ENCODE peak calls at places on chromosomes 16 and 17, in nine cellular contexts. One of them, this sample, is unnamed.

GRCh38 chr16:31874354-31875111 is 926 bp downstream of the ZNF267 start:
- DNase-seq in kidney: no peak
- DNase-seq in ovary: no peak
- DNase-seq in CD8-positive, alpha-beta T cell: no peak
- DNase-seq in colonic mucosa: peak
- DNase-seq in heart left ventricle: no peak
- DNase-seq in mucosa of descending colon: peak
- DNase-seq in fibroblast of lung: peak
- DNase-seq in neural progenitor cell: peak
- DNase-seq in this sample: peak

GRCh38 chr17:7552621-7553051 is 3.8 kb downstream of the TNFSF12 start:
- DNase-seq in neural progenitor cell: no peak
- DNase-seq in mucosa of descending colon: peak
- DNase-seq in colonic mucosa: no peak
- DNase-seq in ovary: no peak
- DNase-seq in kidney: no peak
- DNase-seq in heart left ventricle: no peak
- DNase-seq in fibroblast of lung: no peak
- DNase-seq in CD8-positive, alpha-beta T cell: no peak
- DNase-seq in this sample: no peak

GRCh38 chr17:18038149-18038850 is 668 bp downstream of the ATPAF2 start:
- DNase-seq in neural progenitor cell: no peak
- DNase-seq in colonic mucosa: no peak
- DNase-seq in CD8-positive, alpha-beta T cell: no peak
- DNase-seq in ovary: no peak
- DNase-seq in mucosa of descending colon: no peak
- DNase-seq in fibroblast of lung: no peak
- DNase-seq in heart left ventricle: no peak
- DNase-seq in kidney: no peak
- DNase-seq in this sample: no peak

GRCh38 chr17:44934745-44935105 is 12.8 kb downstream of the KIF18B start:
- DNase-seq in neural progenitor cell: no peak
- DNase-seq in colonic mucosa: no peak
- DNase-seq in CD8-positive, alpha-beta T cell: no peak
- DNase-seq in ovary: no peak
- DNase-seq in mucosa of descending colon: no peak
- DNase-seq in kidney: peak
- DNase-seq in heart left ventricle: no peak
- DNase-seq in fibroblast of lung: no peak
- DNase-seq in this sample: no peak

GRCh38 chr16:12819126-12820117 is 15.7 kb upstream of the CPPED1 start:
- DNase-seq in CD8-positive, alpha-beta T cell: peak
- DNase-seq in kidney: peak
- DNase-seq in colonic mucosa: peak
- DNase-seq in ovary: no peak
- DNase-seq in fibroblast of lung: peak
- DNase-seq in heart left ventricle: peak
- DNase-seq in neural progenitor cell: peak
- DNase-seq in mucosa of descending colon: peak
- DNase-seq in this sample: no peak

GRCh38 chr16:24996731-24997130 is 18.4 kb downstream of the ARHGAP17 start:
- DNase-seq in CD8-positive, alpha-beta T cell: no peak
- DNase-seq in mucosa of descending colon: no peak
- DNase-seq in heart left ventricle: no peak
- DNase-seq in kidney: no peak
- DNase-seq in colonic mucosa: no peak
- DNase-seq in fibroblast of lung: no peak
- DNase-seq in ovary: no peak
- DNase-seq in neural progenitor cell: no peak
- DNase-seq in this sample: no peak

GRCh38 chr17:62919388-62919787 is 46.6 kb upstream of the TANC2 start:
- DNase-seq in neural progenitor cell: no peak
- DNase-seq in fibroblast of lung: peak
- DNase-seq in colonic mucosa: no peak
- DNase-seq in CD8-positive, alpha-beta T cell: no peak
- DNase-seq in mucosa of descending colon: no peak
- DNase-seq in heart left ventricle: no peak
- DNase-seq in ovary: no peak
- DNase-seq in kidney: no peak
- DNase-seq in this sample: no peak

GRCh38 chr17:75822119-75822799 is 21.9 kb downstream of the UNC13D start:
- DNase-seq in neural progenitor cell: no peak
- DNase-seq in ovary: peak
- DNase-seq in fibroblast of lung: no peak
- DNase-seq in heart left ventricle: no peak
- DNase-seq in kidney: peak
- DNase-seq in colonic mucosa: peak
- DNase-seq in mucosa of descending colon: peak
- DNase-seq in CD8-positive, alpha-beta T cell: peak
- DNase-seq in this sample: no peak

GRCh38 chr17:82242977-82243647 is 14.3 kb downstream of the SLC16A3 start:
- DNase-seq in mucosa of descending colon: peak
- DNase-seq in CD8-positive, alpha-beta T cell: no peak
- DNase-seq in neural progenitor cell: no peak
- DNase-seq in fibroblast of lung: peak
- DNase-seq in kidney: peak
- DNase-seq in colonic mucosa: peak
- DNase-seq in heart left ventricle: peak
- DNase-seq in ovary: peak
- DNase-seq in this sample: no peak

GRCh38 chr17:77068915-77069314 is 71.9 kb upstream of the SEC14L1 start:
- DNase-seq in kidney: no peak
- DNase-seq in heart left ventricle: no peak
- DNase-seq in ovary: no peak
- DNase-seq in mucosa of descending colon: no peak
- DNase-seq in colonic mucosa: no peak
- DNase-seq in neural progenitor cell: no peak
- DNase-seq in CD8-positive, alpha-beta T cell: no peak
- DNase-seq in fibroblast of lung: no peak
- DNase-seq in this sample: no peak

GRCh38 chr16:2808181-2808580 is 8.9 kb upstream of the PRSS21 start:
- DNase-seq in colonic mucosa: no peak
- DNase-seq in kidney: no peak
- DNase-seq in mucosa of descending colon: no peak
- DNase-seq in ovary: no peak
- DNase-seq in heart left ventricle: no peak
- DNase-seq in CD8-positive, alpha-beta T cell: no peak
- DNase-seq in neural progenitor cell: no peak
- DNase-seq in fibroblast of lung: no peak
- DNase-seq in this sample: no peak

GRCh38 chr17:77424585-77425344 is 284.0 kb downstream of the SEC14L1 start:
- DNase-seq in kidney: peak
- DNase-seq in ovary: peak
- DNase-seq in colonic mucosa: peak
- DNase-seq in CD8-positive, alpha-beta T cell: no peak
- DNase-seq in neural progenitor cell: no peak
- DNase-seq in mucosa of descending colon: peak
- DNase-seq in fibroblast of lung: peak
- DNase-seq in heart left ventricle: peak
- DNase-seq in this sample: no peak

GRCh38 chr17:68437979-68438877 is 19.1 kb downstream of the WIPI1 start:
- DNase-seq in colonic mucosa: peak
- DNase-seq in heart left ventricle: no peak
- DNase-seq in mucosa of descending colon: peak
- DNase-seq in kidney: no peak
- DNase-seq in neural progenitor cell: no peak
- DNase-seq in CD8-positive, alpha-beta T cell: no peak
- DNase-seq in ovary: no peak
- DNase-seq in fibroblast of lung: no peak
- DNase-seq in this sample: no peak

GRCh38 chr16:83810906-83811305 is 3.1 kb downstream of the HSBP1 start:
- DNase-seq in mucosa of descending colon: no peak
- DNase-seq in kidney: no peak
- DNase-seq in fibroblast of lung: no peak
- DNase-seq in ovary: no peak
- DNase-seq in neural progenitor cell: no peak
- DNase-seq in heart left ventricle: no peak
- DNase-seq in CD8-positive, alpha-beta T cell: no peak
- DNase-seq in colonic mucosa: no peak
- DNase-seq in this sample: no peak

GRCh38 chr17:66415366-66416206 is 113.2 kb downstream of the PRKCA start:
- DNase-seq in CD8-positive, alpha-beta T cell: no peak
- DNase-seq in fibroblast of lung: no peak
- DNase-seq in mucosa of descending colon: peak
- DNase-seq in heart left ventricle: no peak
- DNase-seq in kidney: no peak
- DNase-seq in ovary: no peak
- DNase-seq in neural progenitor cell: no peak
- DNase-seq in colonic mucosa: peak
- DNase-seq in this sample: no peak

GRCh38 chr16:31879937-31880321 is 6.3 kb downstream of the ZNF267 start:
- DNase-seq in CD8-positive, alpha-beta T cell: no peak
- DNase-seq in colonic mucosa: no peak
- DNase-seq in kidney: no peak
- DNase-seq in fibroblast of lung: no peak
- DNase-seq in heart left ventricle: no peak
- DNase-seq in mucosa of descending colon: no peak
- DNase-seq in neural progenitor cell: no peak
- DNase-seq in ovary: no peak
- DNase-seq in this sample: no peak

GRCh38 chr17:47698749-47699535 is 5.0 kb downstream of the TBKBP1 start:
- DNase-seq in ovary: no peak
- DNase-seq in fibroblast of lung: peak
- DNase-seq in heart left ventricle: peak
- DNase-seq in colonic mucosa: peak
- DNase-seq in CD8-positive, alpha-beta T cell: peak
- DNase-seq in kidney: peak
- DNase-seq in mucosa of descending colon: peak
- DNase-seq in neural progenitor cell: peak
- DNase-seq in this sample: peak

GRCh38 chr16:5319799-5320198 is 222.2 kb upstream of the EEF2KMT start:
- DNase-seq in kidney: no peak
- DNase-seq in ovary: no peak
- DNase-seq in fibroblast of lung: no peak
- DNase-seq in CD8-positive, alpha-beta T cell: no peak
- DNase-seq in mucosa of descending colon: no peak
- DNase-seq in heart left ventricle: no peak
- DNase-seq in neural progenitor cell: no peak
- DNase-seq in colonic mucosa: no peak
- DNase-seq in this sample: no peak

GRCh38 chr17:61230972-61231820 is 168.4 kb upstream of the TBX2 start:
- DNase-seq in fibroblast of lung: no peak
- DNase-seq in kidney: no peak
- DNase-seq in neural progenitor cell: no peak
- DNase-seq in colonic mucosa: no peak
- DNase-seq in ovary: no peak
- DNase-seq in mucosa of descending colon: no peak
- DNase-seq in CD8-positive, alpha-beta T cell: no peak
- DNase-seq in heart left ventricle: no peak
- DNase-seq in this sample: no peak

GRCh38 chr16:52498640-52499039 is 48.3 kb downstream of the TOX3 start:
- DNase-seq in ovary: no peak
- DNase-seq in heart left ventricle: no peak
- DNase-seq in colonic mucosa: peak
- DNase-seq in neural progenitor cell: peak
- DNase-seq in mucosa of descending colon: peak
- DNase-seq in kidney: no peak
- DNase-seq in fibroblast of lung: no peak
- DNase-seq in CD8-positive, alpha-beta T cell: no peak
- DNase-seq in this sample: no peak

GRCh38 chr16:85025781-85026653 is 1.6 kb upstream of the KIAA0513 start:
- DNase-seq in colonic mucosa: peak
- DNase-seq in heart left ventricle: no peak
- DNase-seq in kidney: peak
- DNase-seq in fibroblast of lung: no peak
- DNase-seq in mucosa of descending colon: peak
- DNase-seq in CD8-positive, alpha-beta T cell: no peak
- DNase-seq in neural progenitor cell: no peak
- DNase-seq in ovary: no peak
- DNase-seq in this sample: no peak

GRCh38 chr16:89616576-89617437 is 3.4 kb downstream of the DPEP1 start:
- DNase-seq in heart left ventricle: no peak
- DNase-seq in kidney: no peak
- DNase-seq in CD8-positive, alpha-beta T cell: no peak
- DNase-seq in ovary: no peak
- DNase-seq in colonic mucosa: no peak
- DNase-seq in neural progenitor cell: no peak
- DNase-seq in fibroblast of lung: no peak
- DNase-seq in mucosa of descending colon: no peak
- DNase-seq in this sample: no peak

GRCh38 chr17:63955232-63955631 is 17.5 kb downstream of the SCN4A start:
- DNase-seq in mucosa of descending colon: no peak
- DNase-seq in colonic mucosa: no peak
- DNase-seq in heart left ventricle: no peak
- DNase-seq in neural progenitor cell: no peak
- DNase-seq in kidney: no peak
- DNase-seq in ovary: no peak
- DNase-seq in CD8-positive, alpha-beta T cell: no peak
- DNase-seq in fibroblast of lung: no peak
- DNase-seq in this sample: no peak
- TF ChIP-seq CTCF in mucosa of descending colon: no peak
- TF ChIP-seq CTCF in colonic mucosa: no peak
- TF ChIP-seq CTCF in heart left ventricle: no peak
- TF ChIP-seq CTCF in neural progenitor cell: no peak
- TF ChIP-seq CTCF in kidney: no peak
- TF ChIP-seq CTCF in ovary: no peak
- TF ChIP-seq CTCF in CD8-positive, alpha-beta T cell: no peak
- TF ChIP-seq CTCF in fibroblast of lung: no peak
- TF ChIP-seq CTCF in this sample: no peak

GRCh38 chr16:10579965-10580918 is at the start of gene EMP2:
- DNase-seq in fibroblast of lung: peak
- DNase-seq in kidney: peak
- DNase-seq in neural progenitor cell: peak
- DNase-seq in colonic mucosa: peak
- DNase-seq in mucosa of descending colon: peak
- DNase-seq in CD8-positive, alpha-beta T cell: no peak
- DNase-seq in ovary: peak
- DNase-seq in heart left ventricle: peak
- DNase-seq in this sample: peak
- TF ChIP-seq CTCF in fibroblast of lung: peak
- TF ChIP-seq CTCF in kidney: no peak
- TF ChIP-seq CTCF in neural progenitor cell: peak
- TF ChIP-seq CTCF in colonic mucosa: peak
- TF ChIP-seq CTCF in mucosa of descending colon: peak
- TF ChIP-seq CTCF in CD8-positive, alpha-beta T cell: no peak
- TF ChIP-seq CTCF in ovary: peak
- TF ChIP-seq CTCF in heart left ventricle: peak
- TF ChIP-seq CTCF in this sample: peak

GRCh38 chr16:71878911-71879310 is 5.1 kb downstream of the ZNF821 start:
- DNase-seq in CD8-positive, alpha-beta T cell: no peak
- DNase-seq in neural progenitor cell: no peak
- DNase-seq in fibroblast of lung: no peak
- DNase-seq in heart left ventricle: no peak
- DNase-seq in colonic mucosa: no peak
- DNase-seq in kidney: no peak
- DNase-seq in mucosa of descending colon: no peak
- DNase-seq in ovary: no peak
- DNase-seq in this sample: no peak
- TF ChIP-seq CTCF in CD8-positive, alpha-beta T cell: no peak
- TF ChIP-seq CTCF in neural progenitor cell: no peak
- TF ChIP-seq CTCF in fibroblast of lung: no peak
- TF ChIP-seq CTCF in heart left ventricle: no peak
- TF ChIP-seq CTCF in colonic mucosa: no peak
- TF ChIP-seq CTCF in kidney: no peak
- TF ChIP-seq CTCF in mucosa of descending colon: no peak
- TF ChIP-seq CTCF in ovary: no peak
- TF ChIP-seq CTCF in this sample: no peak

DNA sequence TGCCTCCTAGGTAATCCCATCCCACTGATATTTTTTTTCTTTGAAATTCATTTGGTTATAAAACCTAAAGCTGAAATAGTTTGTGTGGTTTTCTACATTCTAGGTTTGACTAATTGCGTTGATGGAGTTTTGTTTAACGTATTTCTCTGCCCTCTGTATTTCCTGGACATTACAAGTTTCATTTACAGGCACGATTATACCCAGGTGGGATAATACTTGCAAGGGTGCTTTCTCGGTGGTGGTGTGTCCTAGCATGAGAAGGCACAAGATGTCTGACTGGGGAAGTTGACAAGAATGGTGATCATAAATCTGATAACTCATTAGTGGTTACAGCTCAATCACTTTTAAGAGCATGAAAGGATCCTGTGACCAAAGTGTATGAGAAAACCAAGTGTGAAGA is 45.0 kb downstream of the DYNLRB2 start:
- DNase-seq in CD8-positive, alpha-beta T cell: no peak
- DNase-seq in colonic mucosa: no peak
- DNase-seq in neural progenitor cell: no peak
- DNase-seq in kidney: no peak
- DNase-seq in ovary: no peak
- DNase-seq in mucosa of descending colon: no peak
- DNase-seq in fibroblast of lung: no peak
- DNase-seq in heart left ventricle: no peak
- DNase-seq in this sample: no peak
- TF ChIP-seq CTCF in CD8-positive, alpha-beta T cell: no peak
- TF ChIP-seq CTCF in colonic mucosa: no peak
- TF ChIP-seq CTCF in neural progenitor cell: no peak
- TF ChIP-seq CTCF in kidney: no peak
- TF ChIP-seq CTCF in ovary: no peak
- TF ChIP-seq CTCF in mucosa of descending colon: no peak
- TF ChIP-seq CTCF in fibroblast of lung: no peak
- TF ChIP-seq CTCF in heart left ventricle: no peak
- TF ChIP-seq CTCF in this sample: no peak

This sample was measured in D721Med.